ENCODE peak calls at places on chromosomes 11 and 22, in seven cellular contexts. U, I, E, A, C, X and F are unnamed samples.

GRCh38 chr22:46747646-46748045 is 9.6 kb upstream of the CERK start:
- DNase-seq in A (no peak), X (no peak), U (no peak), E (no peak), C (no peak), I (no peak), F (no peak)

GRCh38 chr11:112805658-112806057 is 155.6 kb upstream of the NCAM1 start:
- DNase-seq in I (no peak), X (peak; percentile 70), C (no peak), A (no peak), E (no peak), U (no peak), F (no peak)

GRCh38 chr11:1139441-1140066 is 18.2 kb upstream of the MUC5AC start:
- DNase-seq in U (no peak), C (no peak), E (no peak), A (peak; percentile 2), X (no peak), I (no peak), F (no peak)

GRCh38 chr11:70574725-70575347 is 176.5 kb downstream of the CTTN start:
- DNase-seq in E (no peak), U (no peak), A (no peak), X (no peak), C (no peak), I (no peak), F (no peak)

GRCh38 chr11:125153837-125154236 is 10.7 kb upstream of the PKNOX2 start:
- DNase-seq in X (no peak), A (no peak), I (no peak), E (no peak), U (no peak), C (no peak), F (no peak)

GRCh38 chr11:69468911-69469885 is 12.3 kb upstream of the LINC01488 start:
- DNase-seq in I (no peak), C (no peak), X (no peak), A (no peak), E (no peak), U (no peak), F (no peak)

GRCh38 chr22:30947163-30947820 is 21.3 kb downstream of the MORC2 start:
- DNase-seq in U (peak; percentile 25), X (peak; percentile 83), I (peak; percentile 10), E (no peak), A (no peak), C (no peak), F (peak; percentile 80)

GRCh38 chr11:65920035-65920802 is 993 bp downstream of the DRAP1 start:
- DNase-seq in A (no peak), I (no peak), X (no peak), C (peak; percentile 50), U (no peak), E (no peak), F (no peak)

GRCh38 chr22:39444937-39445465 is 11.8 kb upstream of the MGAT3 start:
- DNase-seq in X (no peak), U (no peak), I (no peak), C (no peak), E (no peak), A (no peak), F (no peak)

GRCh38 chr11:106276126-106276525 is 198.7 kb downstream of the AASDHPPT start:
- DNase-seq in A (no peak), I (no peak), E (no peak), C (peak; percentile 44), X (no peak), U (no peak), F (no peak)

GRCh38 chr11:10455637-10456487 is 798 bp downstream of the AMPD3 start:
- DNase-seq in A (peak; percentile 85), U (peak; percentile 36), E (peak; percentile 87), C (peak; percentile 80), I (peak; percentile 19), X (peak; percentile 76), F (peak; percentile 60)